ENCODE peak calls at places on chromosomes 3 and 15, in five cellular contexts. One of them, this sample, is unnamed.

GRCh38 chr3:184757010-184757651 is 45.3 kb upstream of the MAGEF1 start:
- DNase-seq in NCI-H345: no peak
- DNase-seq in CD4-positive, alpha-beta memory T cell: no peak
- DNase-seq in kidney epithelial cell: no peak
- DNase-seq in NCI-H2081: no peak
- DNase-seq in this sample: no peak

GRCh38 chr3:141452045-141452444 is 34.8 kb upstream of the RASA2 start:
- DNase-seq in NCI-H345: no peak
- DNase-seq in CD4-positive, alpha-beta memory T cell: peak; percentile 57
- DNase-seq in kidney epithelial cell: no peak
- DNase-seq in NCI-H2081: peak; percentile 54
- DNase-seq in this sample: peak; percentile 63

GRCh38 chr15:77734306-77734705 is 101.6 kb upstream of the LINGO1 start:
- DNase-seq in NCI-H345: no peak
- DNase-seq in CD4-positive, alpha-beta memory T cell: no peak
- DNase-seq in kidney epithelial cell: no peak
- DNase-seq in NCI-H2081: no peak
- DNase-seq in this sample: no peak

GRCh38 chr15:36748743-36749142 is 169.3 kb downstream of the CDIN1 start:
- DNase-seq in NCI-H345: no peak
- DNase-seq in CD4-positive, alpha-beta memory T cell: no peak
- DNase-seq in kidney epithelial cell: no peak
- DNase-seq in NCI-H2081: no peak
- DNase-seq in this sample: no peak

GRCh38 chr3:183449791-183450190 is 21.4 kb upstream of the MCF2L2 start:
- DNase-seq in NCI-H345: no peak
- DNase-seq in CD4-positive, alpha-beta memory T cell: no peak
- DNase-seq in kidney epithelial cell: no peak
- DNase-seq in NCI-H2081: no peak
- DNase-seq in this sample: no peak

GRCh38 chr15:42069025-42069424 is 25.3 kb downstream of the PLA2G4D start:
- DNase-seq in NCI-H345: no peak
- DNase-seq in CD4-positive, alpha-beta memory T cell: no peak
- DNase-seq in kidney epithelial cell: no peak
- DNase-seq in NCI-H2081: no peak
- DNase-seq in this sample: no peak

GRCh38 chr15:68326711-68327412 is 49.3 kb downstream of the FEM1B start:
- DNase-seq in NCI-H345: no peak
- DNase-seq in CD4-positive, alpha-beta memory T cell: no peak
- DNase-seq in kidney epithelial cell: no peak
- DNase-seq in NCI-H2081: no peak
- DNase-seq in this sample: peak; percentile 24

GRCh38 chr15:87575896-87576295 is 680.6 kb downstream of the NTRK3 start:
- DNase-seq in NCI-H345: peak; percentile 13
- DNase-seq in CD4-positive, alpha-beta memory T cell: no peak
- DNase-seq in kidney epithelial cell: no peak
- DNase-seq in NCI-H2081: no peak
- DNase-seq in this sample: no peak

GRCh38 chr15:50685976-50686467 is 575 bp downstream of the TRPM7 start:
- DNase-seq in NCI-H345: peak; percentile 50
- DNase-seq in CD4-positive, alpha-beta memory T cell: peak; percentile 93
- DNase-seq in kidney epithelial cell: no peak
- DNase-seq in NCI-H2081: peak; percentile 64
- DNase-seq in this sample: peak; percentile 30

GRCh38 chr3:101821503-101821902 is 27.8 kb upstream of the NFKBIZ start:
- DNase-seq in NCI-H345: no peak
- DNase-seq in CD4-positive, alpha-beta memory T cell: no peak
- DNase-seq in kidney epithelial cell: no peak
- DNase-seq in NCI-H2081: no peak
- DNase-seq in this sample: no peak

GRCh38 chr15:65068436-65068835 is 645 bp upstream of the RASL12 start:
- DNase-seq in NCI-H345: no peak
- DNase-seq in CD4-positive, alpha-beta memory T cell: no peak
- DNase-seq in kidney epithelial cell: no peak
- DNase-seq in NCI-H2081: no peak
- DNase-seq in this sample: no peak

GRCh38 chr15:49468440-49468839 is 45.4 kb downstream of the FGF7 start:
- DNase-seq in NCI-H345: no peak
- DNase-seq in CD4-positive, alpha-beta memory T cell: no peak
- DNase-seq in kidney epithelial cell: no peak
- DNase-seq in NCI-H2081: no peak
- DNase-seq in this sample: no peak

GRCh38 chr15:101019351-101019750 is 100.2 kb downstream of the LRRK1 start:
- DNase-seq in NCI-H345: no peak
- DNase-seq in CD4-positive, alpha-beta memory T cell: no peak
- DNase-seq in kidney epithelial cell: no peak
- DNase-seq in NCI-H2081: no peak
- DNase-seq in this sample: no peak

GRCh38 chr15:23472678-23473077 is 25.6 kb upstream of the GOLGA6L2 start:
- DNase-seq in NCI-H345: no peak
- DNase-seq in CD4-positive, alpha-beta memory T cell: no peak
- DNase-seq in kidney epithelial cell: no peak
- DNase-seq in NCI-H2081: no peak
- DNase-seq in this sample: no peak

GRCh38 chr15:73265536-73266153 is 103.1 kb downstream of the HCN4 start:
- DNase-seq in NCI-H345: no peak
- DNase-seq in CD4-positive, alpha-beta memory T cell: peak; percentile 56
- DNase-seq in kidney epithelial cell: peak; percentile 12
- DNase-seq in NCI-H2081: peak; percentile 30
- DNase-seq in this sample: peak; percentile 67

GRCh38 chr3:66182228-66182627 is 38.6 kb upstream of the SLC25A26 start:
- DNase-seq in NCI-H345: no peak
- DNase-seq in CD4-positive, alpha-beta memory T cell: no peak
- DNase-seq in kidney epithelial cell: no peak
- DNase-seq in NCI-H2081: no peak
- DNase-seq in this sample: no peak

GRCh38 chr3:6734395-6734746 is 126.5 kb upstream of the GRM7 start:
- DNase-seq in NCI-H345: no peak
- DNase-seq in CD4-positive, alpha-beta memory T cell: no peak
- DNase-seq in kidney epithelial cell: no peak
- DNase-seq in NCI-H2081: no peak
- DNase-seq in this sample: no peak

GRCh38 chr3:115341208-115341607 is 194.1 kb upstream of the ZBTB20 start:
- DNase-seq in NCI-H345: no peak
- DNase-seq in CD4-positive, alpha-beta memory T cell: no peak
- DNase-seq in kidney epithelial cell: peak; percentile 38
- DNase-seq in NCI-H2081: no peak
- DNase-seq in this sample: no peak

GRCh38 chr15:80906159-80906775 is 83.4 kb downstream of the MESD start:
- DNase-seq in NCI-H345: peak; percentile 91
- DNase-seq in CD4-positive, alpha-beta memory T cell: no peak
- DNase-seq in kidney epithelial cell: peak; percentile 70
- DNase-seq in NCI-H2081: peak; percentile 94
- DNase-seq in this sample: no peak

GRCh38 chr3:41202075-41202833 is 2.9 kb downstream of the CTNNB1 start:
- DNase-seq in NCI-H345: peak; percentile 19
- DNase-seq in CD4-positive, alpha-beta memory T cell: no peak
- DNase-seq in kidney epithelial cell: no peak
- DNase-seq in NCI-H2081: no peak
- DNase-seq in this sample: no peak

GRCh38 chr3:195003006-195003892 is 267.7 kb downstream of the XXYLT1 start:
- DNase-seq in NCI-H345: no peak
- DNase-seq in CD4-positive, alpha-beta memory T cell: no peak
- DNase-seq in kidney epithelial cell: no peak
- DNase-seq in NCI-H2081: no peak
- DNase-seq in this sample: no peak